ENCODE peak calls at places on chromosomes 1 and 21, in six cellular contexts. One of them, this sample, is unnamed.

GRCh38 chr1:248807067-248807737 is 18.5 kb downstream of the SH3BP5L start:
- DNase-seq in testis: peak
- DNase-seq in cardiac septum: peak
- DNase-seq in posterior vena cava: no peak
- DNase-seq in C1 segment of cervical spinal cord: peak
- DNase-seq in GDM1: peak
- DNase-seq in this sample: peak

GRCh38 chr1:81912383-81912782 is 111.6 kb downstream of the ADGRL2 start:
- DNase-seq in testis: no peak
- DNase-seq in cardiac septum: no peak
- DNase-seq in posterior vena cava: no peak
- DNase-seq in C1 segment of cervical spinal cord: no peak
- DNase-seq in GDM1: no peak
- DNase-seq in this sample: no peak

GRCh38 chr1:20207546-20207945 is 21.2 kb upstream of the PLA2G2C start:
- DNase-seq in testis: no peak
- DNase-seq in cardiac septum: no peak
- DNase-seq in posterior vena cava: no peak
- DNase-seq in C1 segment of cervical spinal cord: no peak
- DNase-seq in GDM1: no peak
- DNase-seq in this sample: no peak

GRCh38 chr1:221013691-221014293 is 134.5 kb downstream of the HLX start:
- DNase-seq in testis: no peak
- DNase-seq in cardiac septum: no peak
- DNase-seq in posterior vena cava: no peak
- DNase-seq in C1 segment of cervical spinal cord: no peak
- DNase-seq in GDM1: no peak
- DNase-seq in this sample: no peak

GRCh38 chr1:205951746-205952145 is 8.5 kb upstream of the SLC26A9 start:
- DNase-seq in testis: no peak
- DNase-seq in cardiac septum: no peak
- DNase-seq in posterior vena cava: no peak
- DNase-seq in C1 segment of cervical spinal cord: no peak
- DNase-seq in GDM1: no peak
- DNase-seq in this sample: no peak

GRCh38 chr1:191457889-191458288 is 700.4 kb upstream of the RGS18 start:
- DNase-seq in testis: no peak
- DNase-seq in cardiac septum: no peak
- DNase-seq in posterior vena cava: no peak
- DNase-seq in C1 segment of cervical spinal cord: no peak
- DNase-seq in GDM1: no peak
- DNase-seq in this sample: no peak

GRCh38 chr1:245336149-245336983 is 181.6 kb downstream of the KIF26B start:
- DNase-seq in testis: no peak
- DNase-seq in cardiac septum: no peak
- DNase-seq in posterior vena cava: no peak
- DNase-seq in C1 segment of cervical spinal cord: no peak
- DNase-seq in GDM1: no peak
- DNase-seq in this sample: no peak

GRCh38 chr1:18951818-18952391 is 4.6 kb downstream of the IFFO2 start:
- DNase-seq in testis: no peak
- DNase-seq in cardiac septum: no peak
- DNase-seq in posterior vena cava: no peak
- DNase-seq in C1 segment of cervical spinal cord: no peak
- DNase-seq in GDM1: peak
- DNase-seq in this sample: peak

GRCh38 chr1:205237526-205238484 is 10.1 kb downstream of the TMCC2 start:
- DNase-seq in testis: no peak
- DNase-seq in cardiac septum: peak
- DNase-seq in posterior vena cava: no peak
- DNase-seq in C1 segment of cervical spinal cord: no peak
- DNase-seq in GDM1: peak
- DNase-seq in this sample: no peak

GRCh38 chr1:43057567-43057966 is 98.9 kb upstream of the SLC2A1 start:
- DNase-seq in testis: no peak
- DNase-seq in cardiac septum: no peak
- DNase-seq in posterior vena cava: no peak
- DNase-seq in C1 segment of cervical spinal cord: no peak
- DNase-seq in GDM1: no peak
- DNase-seq in this sample: no peak

GRCh38 chr1:113903496-113904291 is 905 bp downstream of the AP4B1 start:
- DNase-seq in testis: no peak
- DNase-seq in cardiac septum: no peak
- DNase-seq in posterior vena cava: no peak
- DNase-seq in C1 segment of cervical spinal cord: no peak
- DNase-seq in GDM1: no peak
- DNase-seq in this sample: no peak

GRCh38 chr21:38310619-38311018 is 53.8 kb downstream of the KCNJ15 start:
- DNase-seq in testis: no peak
- DNase-seq in cardiac septum: no peak
- DNase-seq in posterior vena cava: no peak
- DNase-seq in C1 segment of cervical spinal cord: no peak
- DNase-seq in GDM1: no peak
- DNase-seq in this sample: no peak

GRCh38 chr1:48777219-48777895 is 666 bp upstream of the BEND5 start:
- DNase-seq in testis: no peak
- DNase-seq in cardiac septum: no peak
- DNase-seq in posterior vena cava: no peak
- DNase-seq in C1 segment of cervical spinal cord: no peak
- DNase-seq in GDM1: no peak
- DNase-seq in this sample: no peak

GRCh38 chr1:27400963-27401341 is 8.5 kb downstream of the GPR3 start:
- DNase-seq in testis: no peak
- DNase-seq in cardiac septum: no peak
- DNase-seq in posterior vena cava: no peak
- DNase-seq in C1 segment of cervical spinal cord: no peak
- DNase-seq in GDM1: no peak
- DNase-seq in this sample: no peak

GRCh38 chr1:58824753-58825389 is 41.0 kb upstream of the JUN start:
- DNase-seq in testis: no peak
- DNase-seq in cardiac septum: no peak
- DNase-seq in posterior vena cava: no peak
- DNase-seq in C1 segment of cervical spinal cord: no peak
- DNase-seq in GDM1: no peak
- DNase-seq in this sample: no peak

GRCh38 chr1:41838266-41838665 is 80.5 kb downstream of the HIVEP3 start:
- DNase-seq in testis: no peak
- DNase-seq in cardiac septum: no peak
- DNase-seq in posterior vena cava: no peak
- DNase-seq in C1 segment of cervical spinal cord: no peak
- DNase-seq in GDM1: no peak
- DNase-seq in this sample: no peak

GRCh38 chr1:50699795-50700194 is 260.3 kb downstream of the FAF1 start:
- DNase-seq in testis: no peak
- DNase-seq in cardiac septum: no peak
- DNase-seq in posterior vena cava: no peak
- DNase-seq in C1 segment of cervical spinal cord: no peak
- DNase-seq in GDM1: no peak
- DNase-seq in this sample: no peak

GRCh38 chr21:33029975-33030461 is 4.3 kb downstream of the OLIG2 start:
- DNase-seq in testis: no peak
- DNase-seq in cardiac septum: no peak
- DNase-seq in posterior vena cava: no peak
- DNase-seq in C1 segment of cervical spinal cord: peak
- DNase-seq in GDM1: no peak
- DNase-seq in this sample: no peak

GRCh38 chr21:36261459-36261858 is 58.5 kb upstream of the MORC3 start:
- DNase-seq in testis: no peak
- DNase-seq in cardiac septum: no peak
- DNase-seq in posterior vena cava: no peak
- DNase-seq in C1 segment of cervical spinal cord: no peak
- DNase-seq in GDM1: no peak
- DNase-seq in this sample: no peak

GRCh38 chr1:98172578-98172977 is 251.7 kb upstream of the DPYD start:
- DNase-seq in testis: no peak
- DNase-seq in cardiac septum: no peak
- DNase-seq in posterior vena cava: no peak
- DNase-seq in C1 segment of cervical spinal cord: no peak
- DNase-seq in GDM1: no peak
- DNase-seq in this sample: no peak

GRCh38 chr1:44636711-44637589 is 37.3 kb downstream of the TMEM53 start:
- DNase-seq in testis: no peak
- DNase-seq in cardiac septum: no peak
- DNase-seq in posterior vena cava: peak
- DNase-seq in C1 segment of cervical spinal cord: no peak
- DNase-seq in GDM1: no peak
- DNase-seq in this sample: no peak

GRCh38 chr1:220877348-220878095 is 1.7 kb upstream of the HLX start:
- DNase-seq in testis: no peak
- DNase-seq in cardiac septum: no peak
- DNase-seq in posterior vena cava: no peak
- DNase-seq in C1 segment of cervical spinal cord: no peak
- DNase-seq in GDM1: no peak
- DNase-seq in this sample: no peak

GRCh38 chr1:55898191-55898590 is 681.2 kb downstream of the PLPP3 start:
- DNase-seq in testis: no peak
- DNase-seq in cardiac septum: no peak
- DNase-seq in posterior vena cava: no peak
- DNase-seq in C1 segment of cervical spinal cord: no peak
- DNase-seq in GDM1: no peak
- DNase-seq in this sample: no peak

GRCh38 chr1:109307363-109308021 is 681 bp upstream of the MYBPHL start:
- DNase-seq in testis: no peak
- DNase-seq in cardiac septum: peak
- DNase-seq in posterior vena cava: no peak
- DNase-seq in C1 segment of cervical spinal cord: peak
- DNase-seq in GDM1: no peak
- DNase-seq in this sample: no peak

GRCh38 chr1:217524787-217525520 is 105.9 kb downstream of the GPATCH2 start:
- DNase-seq in testis: no peak
- DNase-seq in cardiac septum: no peak
- DNase-seq in posterior vena cava: no peak
- DNase-seq in C1 segment of cervical spinal cord: no peak
- DNase-seq in GDM1: no peak
- DNase-seq in this sample: no peak

GRCh38 chr1:75582725-75583261 is 28.1 kb downstream of the SLC44A5 start:
- DNase-seq in testis: no peak
- DNase-seq in cardiac septum: no peak
- DNase-seq in posterior vena cava: no peak
- DNase-seq in C1 segment of cervical spinal cord: no peak
- DNase-seq in GDM1: no peak
- DNase-seq in this sample: no peak

GRCh38 chr1:185636848-185637247 is 97.3 kb upstream of the HMCN1 start:
- DNase-seq in testis: no peak
- DNase-seq in cardiac septum: no peak
- DNase-seq in posterior vena cava: no peak
- DNase-seq in C1 segment of cervical spinal cord: no peak
- DNase-seq in GDM1: no peak
- DNase-seq in this sample: peak

This sample was measured in GM19239.